ENCODE peak calls at places on chromosomes 3 and 15, in eight cellular contexts. One of them, this sample, is unnamed.
A peak's percentile ranks its signal among the peaks of the same experiment; 100 is the strongest.

GRCh38 chr3:160756907-160757623 is 1.0 kb downstream of the PPM1L start:
- DNase-seq in CD8-positive, alpha-beta memory T cell: peak; percentile 18
- DNase-seq in neuronal stem cell: peak; percentile 24
- DNase-seq in right cardiac atrium: peak; percentile 58
- DNase-seq in H7: peak; percentile 10
- DNase-seq in AG10803: no peak
- DNase-seq in AG04450: no peak
- DNase-seq in colonic mucosa: peak; percentile 32
- DNase-seq in this sample: no peak

GRCh38 chr3:63207066-63207590 is 71.0 kb upstream of the SYNPR start:
- DNase-seq in CD8-positive, alpha-beta memory T cell: no peak
- DNase-seq in neuronal stem cell: no peak
- DNase-seq in AG04450: no peak
- DNase-seq in AG10803: no peak
- DNase-seq in H7: no peak
- DNase-seq in right cardiac atrium: no peak
- DNase-seq in colonic mucosa: no peak
- DNase-seq in this sample: peak; percentile 32

GRCh38 chr3:162367443-162368132 is 871.0 kb downstream of the OTOL1 start:
- DNase-seq in CD8-positive, alpha-beta memory T cell: no peak
- DNase-seq in H7: no peak
- DNase-seq in right cardiac atrium: no peak
- DNase-seq in AG10803: peak; percentile 27
- DNase-seq in neuronal stem cell: no peak
- DNase-seq in AG04450: peak; percentile 58
- DNase-seq in colonic mucosa: no peak
- DNase-seq in this sample: no peak

GRCh38 chr15:67840747-67841634 is 1.1 kb upstream of the RNU6-1 start:
- DNase-seq in CD8-positive, alpha-beta memory T cell: no peak
- DNase-seq in AG10803: peak; percentile 50
- DNase-seq in neuronal stem cell: no peak
- DNase-seq in AG04450: no peak
- DNase-seq in H7: peak; percentile 67
- DNase-seq in right cardiac atrium: no peak
- DNase-seq in colonic mucosa: peak; percentile 40
- DNase-seq in this sample: peak; percentile 62

GRCh38 chr3:49554639-49555265 is 475 bp downstream of the BSN start:
- DNase-seq in colonic mucosa: peak; percentile 42
- DNase-seq in AG10803: no peak
- DNase-seq in H7: peak; percentile 95
- DNase-seq in AG04450: no peak
- DNase-seq in CD8-positive, alpha-beta memory T cell: no peak
- DNase-seq in right cardiac atrium: no peak
- DNase-seq in neuronal stem cell: peak; percentile 79
- DNase-seq in this sample: peak; percentile 20

GRCh38 chr3:183149915-183150825 is 12.4 kb downstream of the LAMP3 start:
- DNase-seq in AG10803: peak; percentile 42
- DNase-seq in right cardiac atrium: no peak
- DNase-seq in AG04450: no peak
- DNase-seq in neuronal stem cell: no peak
- DNase-seq in CD8-positive, alpha-beta memory T cell: no peak
- DNase-seq in colonic mucosa: no peak
- DNase-seq in H7: no peak
- DNase-seq in this sample: no peak

GRCh38 chr15:70271422-70272088 is 173.8 kb upstream of the TLE3 start:
- DNase-seq in right cardiac atrium: no peak
- DNase-seq in AG10803: peak; percentile 97
- DNase-seq in CD8-positive, alpha-beta memory T cell: no peak
- DNase-seq in neuronal stem cell: peak; percentile 43
- DNase-seq in AG04450: peak; percentile 89
- DNase-seq in colonic mucosa: no peak
- DNase-seq in H7: peak; percentile 64
- DNase-seq in this sample: peak; percentile 95

GRCh38 chr3:187994221-187995085 is 159.5 kb upstream of the LPP start:
- DNase-seq in colonic mucosa: no peak
- DNase-seq in right cardiac atrium: no peak
- DNase-seq in AG10803: peak; percentile 83
- DNase-seq in H7: no peak
- DNase-seq in CD8-positive, alpha-beta memory T cell: no peak
- DNase-seq in AG04450: peak; percentile 4
- DNase-seq in neuronal stem cell: no peak
- DNase-seq in this sample: peak; percentile 54

GRCh38 chr3:152232679-152233078 is 36.0 kb upstream of the MBNL1 start:
- DNase-seq in right cardiac atrium: no peak
- DNase-seq in H7: no peak
- DNase-seq in AG10803: no peak
- DNase-seq in neuronal stem cell: no peak
- DNase-seq in colonic mucosa: no peak
- DNase-seq in AG04450: no peak
- DNase-seq in CD8-positive, alpha-beta memory T cell: no peak
- DNase-seq in this sample: no peak

GRCh38 chr15:76006136-76006778 is 6.0 kb downstream of the NRG4 start:
- DNase-seq in H7: no peak
- DNase-seq in right cardiac atrium: peak; percentile 46
- DNase-seq in AG04450: no peak
- DNase-seq in CD8-positive, alpha-beta memory T cell: no peak
- DNase-seq in neuronal stem cell: no peak
- DNase-seq in colonic mucosa: no peak
- DNase-seq in AG10803: peak; percentile 60
- DNase-seq in this sample: peak; percentile 35

GRCh38 chr15:25770031-25770430 is 93.1 kb downstream of the ATP10A start:
- DNase-seq in right cardiac atrium: no peak
- DNase-seq in H7: no peak
- DNase-seq in AG10803: no peak
- DNase-seq in CD8-positive, alpha-beta memory T cell: no peak
- DNase-seq in neuronal stem cell: no peak
- DNase-seq in AG04450: no peak
- DNase-seq in colonic mucosa: no peak
- DNase-seq in this sample: no peak

GRCh38 chr3:182308328-182308727 is 485.0 kb upstream of the ATP11B start:
- DNase-seq in right cardiac atrium: no peak
- DNase-seq in AG04450: no peak
- DNase-seq in neuronal stem cell: no peak
- DNase-seq in CD8-positive, alpha-beta memory T cell: no peak
- DNase-seq in colonic mucosa: no peak
- DNase-seq in H7: no peak
- DNase-seq in AG10803: no peak
- DNase-seq in this sample: no peak

GRCh38 chr3:178508443-178508825 is 27.8 kb upstream of the KCNMB2 start:
- DNase-seq in AG10803: no peak
- DNase-seq in right cardiac atrium: no peak
- DNase-seq in colonic mucosa: no peak
- DNase-seq in AG04450: no peak
- DNase-seq in H7: no peak
- DNase-seq in CD8-positive, alpha-beta memory T cell: no peak
- DNase-seq in neuronal stem cell: no peak
- DNase-seq in this sample: no peak

GRCh38 chr3:161148832-161149475 is 43.8 kb upstream of the B3GALNT1 start:
- DNase-seq in neuronal stem cell: no peak
- DNase-seq in AG10803: no peak
- DNase-seq in AG04450: no peak
- DNase-seq in CD8-positive, alpha-beta memory T cell: no peak
- DNase-seq in colonic mucosa: no peak
- DNase-seq in H7: no peak
- DNase-seq in right cardiac atrium: no peak
- DNase-seq in this sample: no peak

GRCh38 chr3:122679467-122680291 is 960 bp upstream of the PARP14 start:
- DNase-seq in colonic mucosa: peak; percentile 53
- DNase-seq in AG10803: peak; percentile 9
- DNase-seq in CD8-positive, alpha-beta memory T cell: no peak
- DNase-seq in H7: peak; percentile 28
- DNase-seq in neuronal stem cell: no peak
- DNase-seq in AG04450: no peak
- DNase-seq in right cardiac atrium: no peak
- DNase-seq in this sample: peak; percentile 27

GRCh38 chr3:18195836-18196235 is 229.3 kb downstream of the SATB1 start:
- DNase-seq in H7: no peak
- DNase-seq in neuronal stem cell: no peak
- DNase-seq in colonic mucosa: no peak
- DNase-seq in CD8-positive, alpha-beta memory T cell: no peak
- DNase-seq in AG10803: no peak
- DNase-seq in AG04450: no peak
- DNase-seq in right cardiac atrium: no peak
- DNase-seq in this sample: no peak

GRCh38 chr15:45414215-45414885 is 36.0 kb upstream of the GATM start:
- DNase-seq in neuronal stem cell: no peak
- DNase-seq in H7: no peak
- DNase-seq in AG10803: no peak
- DNase-seq in right cardiac atrium: no peak
- DNase-seq in CD8-positive, alpha-beta memory T cell: no peak
- DNase-seq in colonic mucosa: no peak
- DNase-seq in AG04450: no peak
- DNase-seq in this sample: no peak

GRCh38 chr3:127670229-127670559 is 2.6 kb upstream of the ABTB1 start:
- DNase-seq in neuronal stem cell: no peak
- DNase-seq in right cardiac atrium: peak; percentile 24
- DNase-seq in H7: no peak
- DNase-seq in AG04450: no peak
- DNase-seq in AG10803: no peak
- DNase-seq in colonic mucosa: no peak
- DNase-seq in CD8-positive, alpha-beta memory T cell: no peak
- DNase-seq in this sample: no peak

GRCh38 chr3:173371848-173372487 is 25.6 kb upstream of the NLGN1 start:
- DNase-seq in H7: peak; percentile 10
- DNase-seq in colonic mucosa: peak; percentile 29
- DNase-seq in neuronal stem cell: peak; percentile 8
- DNase-seq in AG04450: no peak
- DNase-seq in CD8-positive, alpha-beta memory T cell: no peak
- DNase-seq in AG10803: peak; percentile 50
- DNase-seq in right cardiac atrium: no peak
- DNase-seq in this sample: peak; percentile 38

GRCh38 chr3:193827831-193828230 is 234.8 kb downstream of the OPA1 start:
- DNase-seq in AG04450: no peak
- DNase-seq in neuronal stem cell: no peak
- DNase-seq in AG10803: peak; percentile 3
- DNase-seq in colonic mucosa: no peak
- DNase-seq in CD8-positive, alpha-beta memory T cell: no peak
- DNase-seq in H7: no peak
- DNase-seq in right cardiac atrium: no peak
- DNase-seq in this sample: no peak

GRCh38 chr3:157122116-157122515 is 37.8 kb downstream of the CCNL1 start:
- DNase-seq in right cardiac atrium: no peak
- DNase-seq in AG10803: peak; percentile 79
- DNase-seq in H7: no peak
- DNase-seq in colonic mucosa: no peak
- DNase-seq in AG04450: peak; percentile 96
- DNase-seq in CD8-positive, alpha-beta memory T cell: no peak
- DNase-seq in neuronal stem cell: no peak
- DNase-seq in this sample: peak; percentile 95

GRCh38 chr15:68431037-68431791 is 749 bp downstream of the ITGA11 start:
- DNase-seq in neuronal stem cell: peak; percentile 31
- DNase-seq in H7: peak; percentile 87
- DNase-seq in CD8-positive, alpha-beta memory T cell: no peak
- DNase-seq in AG04450: no peak
- DNase-seq in right cardiac atrium: peak; percentile 91
- DNase-seq in AG10803: no peak
- DNase-seq in colonic mucosa: peak; percentile 27
- DNase-seq in this sample: peak; percentile 45

GRCh38 chr3:43615133-43615532 is 6.7 kb downstream of the ANO10 start:
- DNase-seq in right cardiac atrium: no peak
- DNase-seq in H7: no peak
- DNase-seq in AG04450: no peak
- DNase-seq in colonic mucosa: no peak
- DNase-seq in CD8-positive, alpha-beta memory T cell: no peak
- DNase-seq in neuronal stem cell: no peak
- DNase-seq in AG10803: no peak
- DNase-seq in this sample: no peak
- H3K4me3 ChIP-seq in right cardiac atrium: no peak overlapping the region
- H3K4me3 ChIP-seq in H7: no peak overlapping the region
- H3K4me3 ChIP-seq in AG04450: no peak overlapping the region
- H3K4me3 ChIP-seq in colonic mucosa: no peak overlapping the region
- H3K4me3 ChIP-seq in CD8-positive, alpha-beta memory T cell: no peak overlapping the region
- H3K4me3 ChIP-seq in neuronal stem cell: no peak overlapping the region
- H3K4me3 ChIP-seq in AG10803: no peak overlapping the region
- H3K4me3 ChIP-seq in this sample: no peak overlapping the region

GRCh38 chr15:28887344-28888174 is 1.8 kb downstream of the APBA2 start:
- DNase-seq in right cardiac atrium: no peak
- DNase-seq in CD8-positive, alpha-beta memory T cell: no peak
- DNase-seq in colonic mucosa: no peak
- DNase-seq in AG04450: no peak
- DNase-seq in H7: no peak
- DNase-seq in neuronal stem cell: no peak
- DNase-seq in AG10803: no peak
- DNase-seq in this sample: no peak
- H3K4me3 ChIP-seq in right cardiac atrium: no peak overlapping the region
- H3K4me3 ChIP-seq in CD8-positive, alpha-beta memory T cell: peak overlapping the region; percentile 60
- H3K4me3 ChIP-seq in colonic mucosa: no peak overlapping the region
- H3K4me3 ChIP-seq in AG04450: peak overlapping the region; percentile 68
- H3K4me3 ChIP-seq in H7: no peak overlapping the region
- H3K4me3 ChIP-seq in neuronal stem cell: no peak overlapping the region
- H3K4me3 ChIP-seq in AG10803: no peak overlapping the region
- H3K4me3 ChIP-seq in this sample: no peak overlapping the region

DNA sequence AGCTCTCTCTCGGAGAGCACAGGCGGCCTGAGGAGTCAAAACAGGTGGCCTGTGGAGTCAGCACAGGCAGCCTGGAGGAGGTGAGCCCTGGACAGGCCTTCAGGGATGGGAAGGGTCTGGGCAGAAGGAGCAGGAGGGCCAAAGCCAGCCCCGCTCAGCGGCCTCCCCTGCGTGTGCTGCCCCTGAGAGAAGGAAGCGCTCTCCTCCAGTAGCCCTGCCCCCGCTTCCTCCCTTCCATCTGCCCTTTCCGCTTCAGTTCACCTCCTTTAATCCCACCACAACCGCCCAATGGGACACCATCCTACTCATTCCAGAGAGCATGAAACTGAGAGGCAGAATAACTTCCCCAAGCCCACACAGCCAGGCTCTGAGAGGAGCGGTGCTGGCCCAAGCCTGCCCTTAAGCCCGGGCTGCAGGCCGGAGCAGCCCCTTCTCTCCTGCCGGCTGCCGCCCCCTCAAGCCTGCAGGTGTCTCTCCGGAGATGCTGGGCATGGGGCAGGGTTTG is 3.2 kb upstream of the NR2E3 start:
- DNase-seq in CD8-positive, alpha-beta memory T cell: no peak
- DNase-seq in neuronal stem cell: peak; percentile 57
- DNase-seq in AG10803: no peak
- DNase-seq in H7: peak; percentile 82
- DNase-seq in right cardiac atrium: no peak
- DNase-seq in colonic mucosa: no peak
- DNase-seq in AG04450: no peak
- DNase-seq in this sample: no peak
- H3K4me3 ChIP-seq in CD8-positive, alpha-beta memory T cell: no peak overlapping the region
- H3K4me3 ChIP-seq in neuronal stem cell: no peak overlapping the region
- H3K4me3 ChIP-seq in AG10803: no peak overlapping the region
- H3K4me3 ChIP-seq in H7: peak overlapping the region; percentile 31
- H3K4me3 ChIP-seq in right cardiac atrium: no peak overlapping the region
- H3K4me3 ChIP-seq in colonic mucosa: no peak overlapping the region
- H3K4me3 ChIP-seq in AG04450: no peak overlapping the region
- H3K4me3 ChIP-seq in this sample: no peak overlapping the region

DNA sequence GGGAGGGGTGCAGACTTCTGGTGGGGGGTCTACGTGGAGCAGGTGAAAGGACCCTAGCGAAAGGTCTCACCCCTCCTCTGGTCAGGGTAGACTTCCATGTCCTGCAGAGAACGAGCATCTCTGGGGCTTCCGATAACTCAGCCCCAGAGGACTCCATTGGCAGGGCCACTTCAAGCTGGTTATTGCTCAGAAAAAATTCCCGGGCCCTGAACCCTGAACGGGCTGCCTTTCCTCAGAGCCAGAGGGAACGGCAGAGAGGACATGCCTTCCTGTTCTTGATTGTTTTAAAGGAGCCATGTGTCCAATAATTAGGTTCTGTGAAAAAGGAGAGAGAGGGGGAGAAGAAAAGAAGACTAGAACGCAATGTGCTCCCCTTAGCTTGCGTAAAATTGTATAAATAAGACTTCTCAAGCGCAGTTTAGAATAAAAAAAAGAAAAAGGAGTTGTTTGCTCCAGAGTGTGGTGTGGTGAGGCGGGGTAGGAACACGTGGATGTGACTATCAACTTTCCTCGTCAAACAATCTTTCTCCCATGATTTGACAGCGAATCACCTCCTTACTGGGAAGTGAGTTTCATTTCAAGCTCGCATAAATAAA is 193.4 kb upstream of the UBE2E1 start:
- DNase-seq in colonic mucosa: peak; percentile 41
- DNase-seq in CD8-positive, alpha-beta memory T cell: no peak
- DNase-seq in H7: no peak
- DNase-seq in right cardiac atrium: peak; percentile 73
- DNase-seq in AG04450: peak; percentile 30
- DNase-seq in neuronal stem cell: no peak
- DNase-seq in AG10803: peak; percentile 41
- DNase-seq in this sample: peak; percentile 59
- H3K4me3 ChIP-seq in colonic mucosa: no peak overlapping the region
- H3K4me3 ChIP-seq in CD8-positive, alpha-beta memory T cell: no peak overlapping the region
- H3K4me3 ChIP-seq in H7: no peak overlapping the region
- H3K4me3 ChIP-seq in right cardiac atrium: peak overlapping the region; percentile 25
- H3K4me3 ChIP-seq in AG04450: no peak overlapping the region
- H3K4me3 ChIP-seq in neuronal stem cell: no peak overlapping the region
- H3K4me3 ChIP-seq in AG10803: no peak overlapping the region
- H3K4me3 ChIP-seq in this sample: peak overlapping the region; percentile 45

This sample was measured in fibroblast of the aortic adventitia.